ENCODE peak calls at places on chromosome 7, in six cellular contexts. N is H1, X is mesenchymal stem cell, Y is hepatocyte, H is fibroblast of lung, K is K562. Z is an unnamed sample.

GRCh38 chr7:6271694-6272371 is 591 bp downstream of the CYTH3 start:
- DNase-seq in N (no peak), X (no peak), Y (peak; percentile 19), H (no peak), K (peak; percentile 55), Z (peak; percentile 36)

GRCh38 chr7:106023369-106024322 is 60.6 kb downstream of the CDHR3 start:
- DNase-seq in N (no peak), X (no peak), Y (no peak), H (no peak), K (peak; percentile 56), Z (peak; percentile 79)

GRCh38 chr7:48188776-48189520 is 17.7 kb downstream of the ABCA13 start:
- DNase-seq in N (no peak), X (no peak), Y (no peak), H (no peak), K (no peak), Z (no peak)

GRCh38 chr7:47338031-47338430 is 243.9 kb downstream of the TNS3 start:
- DNase-seq in N (no peak), X (no peak), Y (no peak), H (no peak), K (no peak), Z (no peak)

GRCh38 chr7:76358053-76358477 is 726 bp downstream of the YWHAG start:
- DNase-seq in N (no peak), X (peak; percentile 63), Y (peak; percentile 79), H (peak; percentile 37), K (peak; percentile 79), Z (peak; percentile 64)

GRCh38 chr7:94510582-94511456 is 1.2 kb downstream of the CASD1 start:
- DNase-seq in N (peak; percentile 9), X (peak; percentile 47), Y (peak; percentile 40), H (peak; percentile 30), K (no peak), Z (peak; percentile 60)

GRCh38 chr7:26857170-26857533 is 7.2 kb downstream of the SKAP2 start:
- DNase-seq in N (no peak), X (no peak), Y (no peak), H (no peak), K (no peak), Z (no peak)

GRCh38 chr7:70406419-70407189 is 725.3 kb upstream of the GALNT17 start:
- DNase-seq in N (no peak), X (no peak), Y (no peak), H (no peak), K (no peak), Z (peak; percentile 52)

GRCh38 chr7:153193144-153193595 is 433.6 kb downstream of the ACTR3B start:
- DNase-seq in N (peak; percentile 34), X (no peak), Y (peak; percentile 70), H (no peak), K (peak; percentile 64), Z (peak; percentile 12)

GRCh38 chr7:27899601-27900000 is 159.6 kb downstream of the TAX1BP1 start:
- DNase-seq in N (no peak), X (no peak), Y (no peak), H (no peak), K (no peak), Z (no peak)

GRCh38 chr7:36280840-36281812 is 108.5 kb upstream of the ANLN start:
- DNase-seq in N (no peak), X (peak; percentile 86), Y (peak; percentile 86), H (peak; percentile 85), K (peak; percentile 22), Z (no peak)

GRCh38 chr7:22851140-22851539 is 28.5 kb upstream of the TOMM7 start:
- DNase-seq in N (no peak), X (no peak), Y (no peak), H (no peak), K (no peak), Z (no peak)

GRCh38 chr7:151115121-151115835 is 29.0 kb downstream of the AGAP3 start:
- DNase-seq in N (no peak), X (peak; percentile 20), Y (peak; percentile 72), H (peak; percentile 12), K (no peak), Z (no peak)

GRCh38 chr7:151116603-151117002 is 30.3 kb downstream of the AGAP3 start:
- DNase-seq in N (no peak), X (no peak), Y (no peak), H (no peak), K (no peak), Z (no peak)

GRCh38 chr7:151115836-151116418 is 29.7 kb downstream of the AGAP3 start:
- DNase-seq in N (no peak), X (peak; percentile 26), Y (peak; percentile 68), H (no peak), K (no peak), Z (no peak)

GRCh38 chr7:151113344-151114150 is 27.3 kb downstream of the AGAP3 start:
- DNase-seq in N (no peak), X (peak; percentile 94), Y (peak; percentile 69), H (peak; percentile 48), K (peak; percentile 85), Z (no peak)

GRCh38 chr7:151114151-151115090 is 28.1 kb downstream of the AGAP3 start:
- DNase-seq in N (no peak), X (no peak), Y (peak; percentile 63), H (peak; percentile 12), K (no peak), Z (no peak)
- H2AFZ ChIP-seq in N (no peak overlapping the region), X (no peak overlapping the region), Y (no peak overlapping the region), H (no peak overlapping the region), K (no peak overlapping the region), Z (no peak overlapping the region)

GRCh38 chr7:141073173-141073640 is 657 bp upstream of the TMEM178B start:
- DNase-seq in N (no peak), X (peak; percentile 50), Y (peak; percentile 81), H (peak; percentile 29), K (no peak), Z (no peak)

GRCh38 chr7:141076377-141076776 is 2.5 kb downstream of the TMEM178B start:
- DNase-seq in N (no peak), X (no peak), Y (no peak), H (no peak), K (no peak), Z (no peak)

GRCh38 chr7:141073641-141074161 is at the start of gene TMEM178B:
- DNase-seq in N (no peak), X (no peak), Y (peak; percentile 8), H (no peak), K (no peak), Z (no peak)

GRCh38 chr7:141074162-141074989 is 512 bp downstream of the TMEM178B start:
- DNase-seq in N (no peak), X (peak; percentile 16), Y (peak; percentile 19), H (peak; percentile 9), K (no peak), Z (no peak)

DNA sequence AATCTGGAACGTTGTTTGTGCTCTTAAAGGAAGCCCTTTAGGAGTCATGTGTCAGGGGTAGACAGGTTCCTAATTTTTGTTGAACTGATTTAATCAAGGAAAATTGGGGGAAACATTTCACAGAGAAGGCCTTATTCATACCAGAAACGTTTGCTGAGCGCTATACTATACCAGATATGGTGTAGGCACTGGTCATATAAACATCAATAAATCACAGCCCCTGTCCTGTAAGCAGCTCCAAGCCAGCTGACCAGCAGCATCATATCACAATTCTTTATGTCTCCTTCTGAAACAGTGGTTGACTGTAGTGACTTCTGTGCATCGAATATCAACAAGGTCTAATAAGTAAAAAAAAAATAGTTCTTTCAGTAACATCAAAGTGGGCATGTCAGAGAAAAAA is 1.1 kb downstream of the TMEM178B start:
- DNase-seq in N (no peak), X (no peak), Y (no peak), H (no peak), K (no peak), Z (no peak)
- H2AFZ ChIP-seq in N (peak overlapping the region; percentile 87), X (no peak overlapping the region), Y (no peak overlapping the region), H (no peak overlapping the region), K (no peak overlapping the region), Z (no peak overlapping the region)

GRCh38 chr7:7681936-7682329 is 36.5 kb downstream of the RPA3 start:
- DNase-seq in N (no peak), X (no peak), Y (no peak), H (no peak), K (no peak), Z (no peak)
- H2AFZ ChIP-seq in N (no peak overlapping the region), X (no peak overlapping the region), Y (no peak overlapping the region), H (no peak overlapping the region), K (peak overlapping the region; percentile 65), Z (no peak overlapping the region)

DNA sequence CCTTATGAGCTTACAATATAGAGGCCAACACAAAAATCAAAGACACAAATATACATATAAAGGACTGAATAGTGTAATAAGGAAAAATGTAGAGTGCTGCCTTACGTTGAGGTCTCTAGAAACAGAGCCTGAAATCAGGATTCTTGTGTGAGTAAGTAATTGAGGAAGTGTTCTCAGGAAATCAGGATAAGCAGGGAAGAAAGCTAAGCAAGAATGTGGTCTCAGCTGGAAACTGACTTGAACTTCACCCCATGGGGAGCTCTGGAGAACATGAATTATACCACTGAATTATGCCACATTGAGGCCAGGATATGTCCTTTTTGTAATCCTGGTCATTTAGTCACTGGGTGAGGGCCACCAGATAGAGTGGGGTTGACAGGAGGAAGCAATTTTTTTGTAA is 191.9 kb downstream of the ETV1 start:
- DNase-seq in N (no peak), X (no peak), Y (no peak), H (no peak), K (no peak), Z (no peak)
- H2AFZ ChIP-seq in N (no peak overlapping the region), X (no peak overlapping the region), Y (no peak overlapping the region), H (no peak overlapping the region), K (no peak overlapping the region), Z (no peak overlapping the region)